ENCODE peak calls at places on chromosomes 7 and 10, in six cellular contexts. V is fibroblast of the aortic adventitia, W is right cardiac atrium, T is upper lobe of right lung, C is cardiac muscle cell, N is brain microvascular endothelial cell. X is an unnamed sample.

GRCh38 chr10:15660990-15661389 is 58.7 kb downstream of the ITGA8 start:
- DNase-seq in V (no peak), W (no peak), T (no peak), C (no peak), N (no peak), X (no peak)

GRCh38 chr10:106980711-106981460 is 183.6 kb downstream of the SORCS1 start:
- DNase-seq in V (no peak), W (no peak), T (no peak), C (no peak), N (no peak), X (no peak)

GRCh38 chr7:26560857-26561256 is 269.2 kb downstream of the SNX10 start:
- DNase-seq in V (no peak), W (no peak), T (no peak), C (no peak), N (no peak), X (no peak)

GRCh38 chr10:14670551-14671240 is 104.0 kb downstream of the FAM107B start:
- DNase-seq in V (peak), W (no peak), T (no peak), C (no peak), N (no peak), X (peak)

GRCh38 chr7:4964506-4964905 is 5.5 kb upstream of the MMD2 start:
- DNase-seq in V (no peak), W (no peak), T (no peak), C (no peak), N (no peak), X (no peak)

GRCh38 chr7:129797224-129797789 is 155.5 kb downstream of the UBE2H start:
- DNase-seq in V (no peak), W (no peak), T (no peak), C (peak), N (no peak), X (no peak)

GRCh38 chr7:109956916-109957315 is 1134.0 kb upstream of the LRRN3 start:
- DNase-seq in V (no peak), W (no peak), T (no peak), C (no peak), N (no peak), X (no peak)

GRCh38 chr10:4296165-4296564 is 511.2 kb upstream of the KLF6 start:
- DNase-seq in V (no peak), W (no peak), T (no peak), C (no peak), N (no peak), X (no peak)

GRCh38 chr10:7317799-7318446 is 92.9 kb downstream of the SFMBT2 start:
- DNase-seq in V (no peak), W (no peak), T (no peak), C (no peak), N (no peak), X (no peak)

GRCh38 chr7:117597755-117598154 is 117.9 kb downstream of the CFTR start:
- DNase-seq in V (no peak), W (no peak), T (no peak), C (no peak), N (no peak), X (no peak)

GRCh38 chr7:47901542-47901941 is 46.7 kb downstream of the PKD1L1 start:
- DNase-seq in V (no peak), W (no peak), T (no peak), C (no peak), N (peak), X (peak)

GRCh38 chr10:23171232-23171876 is 20.8 kb upstream of the PTF1A start:
- DNase-seq in V (peak), W (no peak), T (no peak), C (peak), N (peak), X (peak)

GRCh38 chr7:8325067-8325466 is 63.1 kb upstream of the ICA1 start:
- DNase-seq in V (no peak), W (no peak), T (no peak), C (no peak), N (no peak), X (no peak)

GRCh38 chr7:28686418-28686800 is 271.7 kb downstream of the TRIL start:
- DNase-seq in V (peak), W (no peak), T (no peak), C (peak), N (peak), X (peak)

DNA sequence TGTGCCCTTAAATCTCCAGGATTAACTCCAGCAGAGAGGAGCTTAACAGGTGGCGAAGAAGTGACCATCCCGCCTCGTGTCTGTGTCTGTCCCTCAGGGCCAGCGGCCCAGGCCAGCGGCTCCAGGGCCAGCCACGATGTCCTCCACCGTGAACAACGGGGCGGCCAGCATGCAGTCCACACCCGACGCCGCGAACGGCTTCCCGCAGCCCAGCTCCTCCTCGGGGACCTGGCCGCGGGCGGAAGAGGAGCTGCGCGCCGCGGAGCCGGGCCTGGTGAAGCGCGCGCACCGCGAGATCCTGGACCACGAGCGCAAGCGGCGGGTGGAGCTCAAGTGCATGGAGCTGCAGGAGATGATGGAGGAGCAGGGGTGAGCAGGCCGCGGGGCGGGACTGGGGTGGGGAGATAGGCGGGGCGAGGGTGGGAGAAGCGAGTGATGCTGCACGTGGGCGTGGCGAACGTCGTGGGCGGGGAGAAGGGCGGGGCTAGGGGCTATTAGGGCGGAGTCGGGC is 33.3 kb downstream of the SRRM3 start:
- DNase-seq in V (peak), W (peak), T (peak), C (peak), N (peak), X (peak)
- H3K4me3 ChIP-seq in V (peak), W (no peak), T (no peak), C (peak), N (peak), X (peak)

DNA sequence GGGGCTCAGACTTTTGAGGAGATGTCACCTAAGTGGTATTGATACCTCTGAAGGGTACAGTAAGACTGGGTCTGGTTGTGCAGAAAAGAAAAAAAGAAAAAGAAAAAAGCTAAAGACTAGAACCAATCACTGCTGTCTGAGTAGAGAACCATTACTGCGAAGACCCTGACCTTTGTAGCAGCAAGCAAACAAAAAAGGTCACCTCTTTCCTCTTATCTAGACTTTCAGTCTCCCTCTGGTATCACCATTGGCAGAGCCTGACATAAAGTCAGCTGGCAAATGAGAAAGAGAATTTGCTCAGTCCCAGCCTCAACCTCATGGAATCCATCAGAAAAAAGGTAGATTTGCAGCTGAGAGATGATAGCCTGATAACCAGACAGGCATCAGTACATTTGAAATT is 2.6 kb upstream of the DNTT start:
- DNase-seq in V (no peak), W (no peak), T (no peak), C (no peak), N (no peak), X (no peak)
- H3K4me3 ChIP-seq in V (no peak), W (no peak), T (no peak), C (no peak), N (no peak), X (no peak)

GRCh38 chr10:18417950-18418527 is 233.3 kb downstream of the NSUN6 start:
- DNase-seq in V (no peak), W (no peak), T (no peak), C (no peak), N (no peak), X (no peak)
- H3K4me3 ChIP-seq in V (no peak), W (no peak), T (no peak), C (no peak), N (no peak), X (no peak)

GRCh38 chr10:790821-791551 is 101.5 kb upstream of the DIP2C start:
- DNase-seq in V (no peak), W (peak), T (no peak), C (no peak), N (no peak), X (no peak)

GRCh38 chr10:789831-790701 is 100.6 kb upstream of the DIP2C start:
- DNase-seq in V (no peak), W (no peak), T (no peak), C (no peak), N (no peak), X (no peak)

GRCh38 chr10:787933-788651 is 98.6 kb upstream of the DIP2C start:
- DNase-seq in V (no peak), W (no peak), T (no peak), C (no peak), N (peak), X (peak)

GRCh38 chr10:786666-787512 is 97.4 kb upstream of the DIP2C start:
- DNase-seq in V (no peak), W (no peak), T (no peak), C (no peak), N (no peak), X (no peak)

GRCh38 chr10:788796-789748 is 99.6 kb upstream of the DIP2C start:
- DNase-seq in V (peak), W (peak), T (peak), C (no peak), N (peak), X (peak)
- H3K4me3 ChIP-seq in V (peak), W (peak), T (peak), C (no peak), N (peak), X (peak)

DNA sequence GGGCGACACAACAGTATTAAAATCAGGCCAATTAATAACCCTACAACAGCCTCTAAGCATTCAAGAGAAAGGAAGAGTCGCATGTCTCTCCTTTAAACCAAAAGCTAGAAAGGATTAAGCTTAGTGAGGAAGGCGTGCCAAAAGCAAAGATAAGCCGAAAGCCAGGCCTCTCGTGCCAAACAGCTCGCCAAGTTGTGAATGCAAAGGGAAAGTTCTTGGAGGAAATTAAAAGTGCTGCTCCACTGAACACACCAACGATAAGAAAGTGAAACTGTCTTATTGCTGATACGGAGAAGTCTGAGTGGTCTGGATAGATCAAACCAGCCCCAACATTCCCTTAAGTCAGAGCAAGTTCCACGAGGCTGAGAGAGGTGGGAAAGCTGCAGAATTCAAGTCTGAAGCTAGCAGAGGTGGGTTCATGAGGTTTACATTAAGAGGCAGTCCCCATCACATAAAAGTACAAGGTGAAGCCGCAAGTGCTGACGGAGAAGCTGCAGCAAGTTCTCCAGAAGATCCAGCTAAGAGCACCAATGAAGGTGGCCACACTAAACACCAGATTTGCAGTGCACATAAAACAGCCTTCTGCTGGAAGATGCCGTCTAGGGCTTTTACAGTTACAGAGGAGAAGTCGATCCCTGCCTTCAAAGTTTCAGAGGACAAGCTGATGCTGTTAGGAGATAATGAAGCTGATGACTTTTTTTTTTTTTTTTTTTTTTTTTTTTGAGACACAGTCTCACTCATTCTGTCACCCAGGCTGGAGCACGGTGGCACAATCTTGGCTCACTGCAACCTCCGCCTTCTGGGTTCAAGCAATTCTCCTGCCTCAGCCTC is 194.7 kb downstream of the MAD1L1 start:
- DNase-seq in V (peak), W (peak), T (peak), C (no peak), N (no peak), X (peak)
- H3K4me3 ChIP-seq in V (peak), W (peak), T (peak), C (no peak), N (no peak), X (no peak)

DNA sequence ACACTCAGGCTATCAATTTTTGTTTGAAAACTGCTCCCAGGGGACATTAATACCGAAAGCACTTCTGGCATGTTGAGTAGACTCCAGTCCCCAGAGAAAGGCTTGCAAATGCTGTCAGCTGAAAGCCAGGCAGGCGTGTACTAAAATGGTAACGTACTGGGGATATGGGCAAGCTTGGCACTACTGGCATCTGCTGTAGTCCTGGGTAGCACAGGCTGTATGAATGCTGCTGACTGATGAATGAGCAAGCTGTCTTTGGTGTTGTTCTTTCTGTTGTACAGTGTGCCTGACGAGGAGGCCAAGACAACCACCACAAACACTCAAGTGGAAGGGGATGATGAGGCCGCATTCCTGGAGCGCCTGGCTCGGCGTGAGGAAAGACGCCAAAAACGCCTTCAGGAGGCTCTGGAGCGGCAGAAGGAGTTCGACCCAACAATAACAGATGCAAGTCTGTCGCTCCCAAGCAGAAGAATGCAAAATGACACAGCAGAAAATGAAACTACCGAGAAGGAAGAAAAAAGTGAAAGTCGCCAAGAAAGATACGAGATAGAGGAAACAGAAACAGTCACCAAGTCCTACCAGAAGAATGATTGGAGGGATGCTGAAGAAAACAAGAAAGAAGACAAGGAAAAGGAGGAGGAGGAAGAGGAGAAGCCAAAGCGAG is 53.5 kb upstream of the AGBL3 start:
- DNase-seq in V (peak), W (peak), T (no peak), C (no peak), N (peak), X (peak)
- H3K4me3 ChIP-seq in V (peak), W (no peak), T (no peak), C (no peak), N (no peak), X (no peak)

DNA sequence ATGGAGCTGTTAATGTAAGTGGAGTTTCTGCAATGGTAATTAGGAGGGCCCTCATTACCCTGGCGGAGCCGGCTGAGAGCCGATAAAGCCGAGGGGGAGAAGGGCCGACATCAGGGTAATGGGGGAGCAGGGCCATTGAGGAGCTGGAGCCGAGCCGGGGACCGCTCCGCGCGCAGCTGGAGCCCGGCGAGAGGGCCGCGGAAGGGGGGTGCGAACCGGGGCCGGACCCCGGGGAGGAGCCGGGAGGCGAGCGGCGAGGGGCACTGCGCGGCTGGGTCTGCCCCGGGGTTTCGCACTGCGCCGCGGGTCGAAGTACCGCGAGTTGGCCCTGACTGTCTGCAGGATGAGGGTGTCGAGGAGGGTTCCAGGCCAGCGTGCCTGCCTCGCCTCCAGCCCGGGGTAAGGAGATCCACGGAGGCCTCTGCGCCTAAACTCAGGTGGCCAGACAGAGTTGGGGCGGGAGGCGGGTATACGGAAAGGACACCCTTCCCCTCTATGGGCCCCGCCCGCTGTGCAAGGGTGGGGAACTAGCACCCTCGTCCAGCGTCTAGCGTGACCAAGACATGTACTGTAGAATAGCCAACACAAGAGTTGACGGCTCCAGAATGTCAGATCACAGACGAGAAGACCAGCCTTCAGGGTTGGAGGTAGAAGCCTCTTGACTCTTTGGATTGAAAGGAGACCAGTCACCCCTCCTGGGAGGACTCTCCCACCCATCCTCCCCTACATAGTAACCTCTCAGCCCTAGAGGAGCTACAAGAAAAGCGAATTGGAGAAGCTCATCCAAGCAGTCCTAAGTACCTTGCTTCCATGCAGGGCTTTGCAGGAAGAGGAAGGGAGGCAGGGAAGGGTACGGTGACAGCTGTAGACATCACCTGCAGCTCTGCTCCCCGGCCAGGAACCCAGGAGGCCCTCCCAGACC is 55.2 kb upstream of the LBX1 start:
- DNase-seq in V (no peak), W (no peak), T (no peak), C (no peak), N (no peak), X (no peak)
- H3K4me3 ChIP-seq in V (no peak), W (peak), T (no peak), C (no peak), N (no peak), X (no peak)

GRCh38 chr7:79749851-79750250 is 296.4 kb upstream of the MAGI2 start:
- DNase-seq in V (peak), W (no peak), T (no peak), C (no peak), N (no peak), X (no peak)
- H3K4me3 ChIP-seq in V (no peak), W (no peak), T (no peak), C (no peak), N (no peak), X (no peak)

DNA sequence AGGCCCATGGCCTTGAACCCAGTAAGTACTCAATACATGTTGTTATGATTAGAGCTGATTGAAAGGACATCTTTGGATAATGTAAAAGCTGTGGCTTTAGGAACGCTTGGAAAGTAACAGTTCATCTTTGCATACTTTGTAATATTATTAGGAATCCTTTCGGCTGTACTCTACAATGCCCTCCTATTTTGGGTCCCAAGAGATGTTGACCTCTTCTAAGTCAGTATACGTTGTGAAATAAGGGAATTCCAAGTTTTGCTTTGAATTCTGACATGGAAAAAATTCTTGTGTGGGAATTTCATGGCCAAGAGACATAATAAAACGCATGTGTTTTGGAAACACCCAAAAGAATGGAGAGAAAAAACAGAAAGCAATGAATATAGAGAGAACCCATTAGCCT is 7.7 kb downstream of the AGR3 start:
- DNase-seq in V (peak), W (no peak), T (no peak), C (no peak), N (no peak), X (no peak)
- H3K4me3 ChIP-seq in V (no peak), W (no peak), T (no peak), C (no peak), N (no peak), X (no peak)

DNA sequence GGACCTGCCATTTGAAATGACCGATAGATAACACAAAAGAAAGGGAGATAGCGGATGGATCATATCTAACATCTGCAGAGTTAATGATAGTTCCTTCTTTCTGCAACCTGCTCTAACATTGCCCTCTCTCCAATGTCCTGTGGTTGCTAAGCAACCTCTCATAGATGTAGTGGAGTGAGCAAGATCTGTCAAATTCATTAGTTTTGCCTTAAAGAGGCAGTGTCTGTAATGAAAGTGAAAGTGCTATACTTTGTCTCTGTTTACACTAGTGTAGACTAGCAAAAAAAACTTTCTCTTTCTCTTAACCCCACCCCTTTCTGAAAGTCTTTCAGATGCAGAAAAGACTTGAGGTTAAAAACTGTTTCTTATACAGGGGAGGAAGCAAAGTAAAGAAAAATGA is 1196.9 kb downstream of the SORCS3 start:
- DNase-seq in V (peak), W (no peak), T (no peak), C (no peak), N (no peak), X (peak)
- H3K4me3 ChIP-seq in V (peak), W (peak), T (peak), C (no peak), N (no peak), X (peak)